ENCODE peak calls at places on chromosome 17, in ten cellular contexts. C is NCI-H526; V is cardiac fibroblast; R is GM13976; A is activated CD8-positive, alpha-beta T cell treated with anti-CD3 and anti-CD28 coated beads, Interleukin-2, amount 10 ng/mL, durations not matched to agents 7 days and 5 days; G is GM10248; I is NCI-H524 treated with DMSO at 0.1 percent for 48 hours; P is epithelial cell of prostate; O is stimulated activated CD8-positive, alpha-beta memory T cell treated with anti-CD3 and anti-CD28 coated beads, Interleukin-4, amount 100 ng/mL, for 48 hours; S is H9. Z is an unnamed sample.

GRCh38 chr17:47224971-47225370 is 15.8 kb downstream of the MYL4 start:
- DNase-seq in C (no peak), V (no peak), R (no peak), A (no peak), G (no peak), I (no peak), P (no peak), O (no peak), S (no peak), Z (no peak)

GRCh38 chr17:64126918-64127317 is 3.0 kb downstream of the ERN1 start:
- DNase-seq in C (no peak), V (peak), R (no peak), A (no peak), G (no peak), I (no peak), P (no peak), O (no peak), S (no peak), Z (no peak)

GRCh38 chr17:29565643-29566472 is 979 bp downstream of the ABHD15 start:
- DNase-seq in C (peak), V (no peak), R (peak), A (peak), G (peak), I (no peak), P (no peak), O (peak), S (peak), Z (peak)

GRCh38 chr17:43356999-43357398 is 41.8 kb upstream of the ARL4D start:
- DNase-seq in C (no peak), V (peak), R (no peak), A (no peak), G (no peak), I (no peak), P (peak), O (no peak), S (no peak), Z (no peak)

GRCh38 chr17:48055531-48056245 is 7.5 kb downstream of the NFE2L1 start:
- DNase-seq in C (peak), V (peak), R (peak), A (no peak), G (peak), I (no peak), P (no peak), O (peak), S (peak), Z (peak)

GRCh38 chr17:45020354-45021138 is 30.9 kb downstream of the DCAKD start:
- DNase-seq in C (peak), V (no peak), R (no peak), A (no peak), G (no peak), I (no peak), P (no peak), O (no peak), S (peak), Z (no peak)

GRCh38 chr17:75681289-75681688 is 14.2 kb downstream of the SAP30BP start:
- DNase-seq in C (no peak), V (peak), R (no peak), A (no peak), G (no peak), I (no peak), P (no peak), O (no peak), S (no peak), Z (no peak)

GRCh38 chr17:82012482-82013295 is 10.0 kb downstream of the CENPX start:
- DNase-seq in C (no peak), V (no peak), R (no peak), A (no peak), G (no peak), I (no peak), P (no peak), O (no peak), S (no peak), Z (no peak)

GRCh38 chr17:41870627-41871026 is 5.4 kb upstream of the KLHL11 start:
- DNase-seq in C (no peak), V (peak), R (no peak), A (no peak), G (no peak), I (no peak), P (no peak), O (no peak), S (no peak), Z (no peak)